ENCODE peak calls at places on chromosomes 4 and X, in nine cellular contexts. V is mammary epithelial cell; P is endodermal cell; I is right lobe of liver; X is dorsolateral prefrontal cortex; J is transverse colon; D is effector memory CD4-positive, alpha-beta T cell; Y is Peyer's patch; O is ovary. Q is an unnamed sample.
A peak's percentile ranks its signal among the peaks of the same experiment; 100 is the strongest.

GRCh38 chr4:170386974-170387373 is 297.2 kb upstream of the AADAT start:
- DNase-seq in V (peak; percentile 40), P (no peak), I (no peak), X (no peak), J (no peak), D (no peak), Y (no peak), O (no peak), Q (no peak)

GRCh38 chrX:148381603-148382002 is 118.8 kb upstream of the AFF2 start:
- DNase-seq in V (no peak), P (no peak), I (no peak), X (no peak), J (no peak), D (no peak), Y (no peak), O (no peak), Q (no peak)

GRCh38 chr4:3462321-3462789 is 751 bp upstream of the DOK7 start:
- DNase-seq in V (no peak), P (no peak), I (peak; percentile 77), X (no peak), J (no peak), D (no peak), Y (no peak), O (no peak), Q (no peak)

GRCh38 chr4:26032572-26033320 is 118.7 kb downstream of the SMIM20 start:
- DNase-seq in V (no peak), P (no peak), I (no peak), X (no peak), J (no peak), D (no peak), Y (no peak), O (no peak), Q (peak; percentile 84)

GRCh38 chrX:129040124-129040523 is 483.2 kb downstream of the SMARCA1 start:
- DNase-seq in V (no peak), P (no peak), I (no peak), X (no peak), J (no peak), D (no peak), Y (no peak), O (no peak), Q (no peak)

GRCh38 chr4:146335763-146336412 is 121.5 kb downstream of the REELD1 start:
- DNase-seq in V (peak; percentile 47), P (no peak), I (no peak), X (no peak), J (no peak), D (no peak), Y (no peak), O (no peak), Q (no peak)

GRCh38 chr4:22233257-22233656 is 282.6 kb downstream of the ADGRA3 start:
- DNase-seq in V (no peak), P (no peak), I (no peak), X (no peak), J (no peak), D (no peak), Y (no peak), O (no peak), Q (no peak)

GRCh38 chr4:99586322-99586721 is 11.7 kb downstream of the MTTP start:
- DNase-seq in V (no peak), P (no peak), I (no peak), X (no peak), J (no peak), D (no peak), Y (no peak), O (no peak), Q (no peak)

GRCh38 chrX:118807151-118808017 is 16.2 kb upstream of the ZCCHC12 start:
- DNase-seq in V (peak; percentile 29), P (peak; percentile 76), I (no peak), X (peak; percentile 19), J (peak; percentile 47), D (no peak), Y (no peak), O (peak; percentile 55), Q (peak; percentile 31)

GRCh38 chr4:40586034-40586433 is 43.6 kb downstream of the RBM47 start:
- DNase-seq in V (peak; percentile 50), P (no peak), I (no peak), X (no peak), J (no peak), D (no peak), Y (no peak), O (no peak), Q (no peak)

GRCh38 chr4:663046-663437 is 11.0 kb downstream of the ATP5ME start:
- DNase-seq in V (no peak), P (no peak), I (no peak), X (no peak), J (no peak), D (no peak), Y (no peak), O (no peak), Q (no peak)

GRCh38 chrX:134654398-134655012 is 3.8 kb downstream of the PLAC1 start:
- DNase-seq in V (no peak), P (no peak), I (no peak), X (no peak), J (no peak), D (no peak), Y (no peak), O (no peak), Q (no peak)

GRCh38 chr4:6124386-6125102 is 75.8 kb downstream of the JAKMIP1 start:
- DNase-seq in V (no peak), P (peak; percentile 41), I (no peak), X (no peak), J (no peak), D (no peak), Y (no peak), O (no peak), Q (no peak)

GRCh38 chr4:139776235-139776634 is 110.6 kb downstream of the MGST2 start:
- DNase-seq in V (no peak), P (no peak), I (no peak), X (no peak), J (no peak), D (no peak), Y (no peak), O (no peak), Q (no peak)

GRCh38 chr4:158670975-158671664 is 567 bp downstream of the C4orf46 start:
- DNase-seq in V (peak; percentile 74), P (peak; percentile 87), I (peak; percentile 67), X (peak; percentile 39), J (peak; percentile 68), D (peak; percentile 36), Y (peak; percentile 42), O (peak; percentile 54), Q (peak; percentile 91)

GRCh38 chrX:154541896-154542722 is 4.5 kb downstream of the G6PD start:
- DNase-seq in V (peak; percentile 84), P (no peak), I (peak; percentile 80), X (no peak), J (peak; percentile 49), D (no peak), Y (peak; percentile 34), O (peak; percentile 95), Q (no peak)

GRCh38 chr4:130712038-130712437 is 1616.1 kb downstream of the C4orf33 start:
- DNase-seq in V (peak; percentile 84), P (no peak), I (no peak), X (no peak), J (no peak), D (no peak), Y (no peak), O (no peak), Q (no peak)

GRCh38 chr4:174650711-174651355 is 128.5 kb upstream of the HPGD start:
- DNase-seq in V (peak; percentile 57), P (no peak), I (no peak), X (no peak), J (no peak), D (no peak), Y (no peak), O (no peak), Q (no peak)

DNA sequence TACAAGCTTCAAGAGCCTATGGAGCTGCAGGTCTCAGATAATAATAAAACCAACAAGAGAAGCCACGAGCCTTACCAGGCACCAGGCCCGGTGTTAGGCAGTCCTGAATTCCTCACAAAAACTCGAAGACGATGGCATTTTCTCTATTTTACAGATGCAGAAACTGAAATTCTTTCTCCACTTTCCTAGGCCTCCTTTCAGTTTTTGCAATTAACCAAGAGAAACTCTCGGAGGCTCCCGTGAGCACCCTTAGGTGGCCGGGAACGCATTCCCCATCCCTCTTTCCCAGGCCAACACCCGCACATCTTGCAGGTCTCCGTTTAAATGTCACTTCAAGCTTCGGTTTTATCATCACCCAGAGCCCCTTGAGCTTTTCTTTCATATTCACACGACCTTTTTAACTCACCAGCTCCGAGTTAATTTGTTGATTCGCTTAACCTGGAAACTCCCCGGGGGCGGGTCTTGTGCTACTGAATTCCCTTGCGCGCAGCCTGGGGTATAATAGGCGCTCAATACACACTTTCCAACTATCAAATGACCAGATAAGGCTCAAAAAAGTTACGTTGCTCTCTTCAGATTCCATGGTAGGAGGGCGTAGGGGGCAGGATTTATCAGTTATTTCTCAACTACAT is 6.2 kb upstream of the GSX2 start:
- DNase-seq in V (no peak), P (peak; percentile 78), I (no peak), X (no peak), J (no peak), D (no peak), Y (no peak), O (no peak), Q (no peak)
- H3K4me3 ChIP-seq in V (no peak overlapping the region), P (no peak overlapping the region), I (no peak overlapping the region), X (no peak overlapping the region), J (no peak overlapping the region), D (no peak overlapping the region), Y (no peak overlapping the region), O (no peak overlapping the region), Q (no peak overlapping the region)

DNA sequence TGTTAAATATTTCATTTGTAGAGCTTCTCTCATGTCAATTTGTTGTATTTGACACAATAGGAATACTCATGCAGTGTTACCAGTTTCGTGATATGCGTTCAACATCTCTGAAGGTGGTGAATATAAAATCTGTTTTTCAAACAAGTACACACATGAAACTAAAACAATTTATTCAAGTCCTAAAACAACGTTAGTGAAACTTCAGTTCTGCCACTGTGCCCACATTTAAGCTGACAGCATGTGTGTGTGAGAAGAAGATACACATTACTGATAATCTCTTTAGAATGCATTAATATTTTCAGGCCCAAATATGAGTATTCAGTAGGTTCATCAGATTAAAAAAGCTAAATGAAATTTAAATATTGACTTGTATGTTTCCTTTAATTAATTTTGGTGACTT is 21.7 kb downstream of the GAB1 start:
- DNase-seq in V (no peak), P (no peak), I (no peak), X (no peak), J (no peak), D (no peak), Y (no peak), O (no peak), Q (no peak)
- H3K27ac ChIP-seq in V (peak overlapping the region; percentile 94), P (no peak overlapping the region), I (no peak overlapping the region), X (peak overlapping the region; percentile 70), J (peak overlapping the region; percentile 87), D (no peak overlapping the region), Y (peak overlapping the region; percentile 55), O (no peak overlapping the region), Q (no peak overlapping the region)

GRCh38 chrX:39848900-39849299 is 248.9 kb downstream of the BCOR start:
- DNase-seq in V (no peak), P (no peak), I (no peak), X (no peak), J (no peak), D (no peak), Y (no peak), O (peak; percentile 42), Q (no peak)
- H3K4me3 ChIP-seq in V (no peak overlapping the region), P (no peak overlapping the region), I (no peak overlapping the region), X (no peak overlapping the region), J (no peak overlapping the region), D (no peak overlapping the region), Y (no peak overlapping the region), O (no peak overlapping the region), Q (no peak overlapping the region)

DNA sequence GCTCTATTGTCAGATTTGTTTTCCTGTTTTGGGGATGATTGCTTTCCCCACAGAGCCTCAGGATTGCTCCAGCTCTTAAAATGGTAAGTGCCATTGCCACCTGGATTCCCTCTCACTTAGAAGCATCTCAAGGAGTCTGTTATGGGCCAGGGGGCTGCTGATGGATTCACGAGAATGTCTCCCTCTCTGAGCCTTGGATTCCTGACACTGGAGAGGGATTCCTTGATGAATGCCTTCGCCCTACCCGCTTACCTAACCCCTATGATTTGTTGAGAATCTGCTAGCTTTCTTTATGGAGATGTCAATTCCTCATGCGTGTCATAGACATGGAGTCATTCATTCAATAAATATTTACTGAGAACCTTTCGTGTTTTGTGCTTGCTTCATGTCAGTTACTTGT is 36.9 kb upstream of the TENM3 start:
- DNase-seq in V (no peak), P (no peak), I (no peak), X (no peak), J (no peak), D (no peak), Y (no peak), O (no peak), Q (no peak)
- H3K27ac ChIP-seq in V (no peak overlapping the region), P (no peak overlapping the region), I (no peak overlapping the region), X (no peak overlapping the region), J (no peak overlapping the region), D (no peak overlapping the region), Y (no peak overlapping the region), O (no peak overlapping the region), Q (no peak overlapping the region)

Q was measured in WERI-Rb-1.